ENCODE peak calls at places on chromosomes 4 and X, in five cellular contexts. J is central memory CD8-positive, alpha-beta T cell; M is naive thymus-derived CD4-positive, alpha-beta T cell; Z is CD8-positive, alpha-beta memory T cell; Q is NCI-H524. C is an unnamed sample.

GRCh38 chrX:41086627-41086932 is 1.3 kb downstream of the USP9X start:
- DNase-seq in M (no peak), Q (no peak), J (no peak), Z (no peak), C (no peak)

GRCh38 chr4:5996641-5997040 is 21.6 kb downstream of the C4orf50 start:
- DNase-seq in Z (no peak), M (no peak), Q (no peak), J (no peak), C (no peak)

GRCh38 chrX:640641-641040 is 10.1 kb downstream of the SHOX start:
- DNase-seq in Z (no peak), J (no peak), Q (no peak), M (no peak), C (no peak)

GRCh38 chr4:118816538-118817177 is 19.3 kb downstream of the SEC24D start:
- DNase-seq in J (no peak), Z (no peak), Q (no peak), M (no peak), C (no peak)

GRCh38 chr4:8528713-8529112 is 51.5 kb upstream of the GPR78 start:
- DNase-seq in Q (no peak), M (no peak), Z (no peak), J (no peak), C (no peak)

GRCh38 chr4:174611792-174612191 is 89.5 kb upstream of the HPGD start:
- DNase-seq in J (no peak), Z (no peak), M (no peak), Q (no peak), C (no peak)

GRCh38 chr4:12674184-12674583 is 810.0 kb downstream of the RAB28 start:
- DNase-seq in J (no peak), Z (no peak), Q (no peak), M (no peak), C (no peak)

GRCh38 chrX:10175317-10175871 is 18.6 kb downstream of the CLCN4 start:
- DNase-seq in Z (no peak), Q (no peak), J (no peak), M (no peak), C (no peak)

GRCh38 chr4:75135068-75135825 is 202.3 kb downstream of the PARM1 start:
- DNase-seq in M (no peak), Q (no peak), Z (no peak), J (no peak), C (no peak)

GRCh38 chr4:107213410-107213809 is 177.3 kb upstream of the DKK2 start:
- DNase-seq in M (no peak), J (no peak), Z (no peak), Q (peak; percentile 79), C (no peak)

GRCh38 chr4:73309211-73309610 is 50.6 kb upstream of the ANKRD17 start:
- DNase-seq in J (no peak), M (no peak), Q (no peak), Z (no peak), C (no peak)

GRCh38 chr4:173057442-173057841 is 111.2 kb upstream of the GALNT7 start:
- DNase-seq in M (no peak), Z (no peak), Q (no peak), J (no peak), C (no peak)

GRCh38 chr4:167290684-167291083 is 56.4 kb upstream of the SPOCK3 start:
- DNase-seq in M (no peak), Z (no peak), J (no peak), Q (peak; percentile 17), C (no peak)

GRCh38 chr4:40199999-40200880 is 3.4 kb downstream of the RHOH start:
- DNase-seq in Q (no peak), M (peak; percentile 69), Z (peak; percentile 38), J (peak; percentile 61), C (no peak)

GRCh38 chr4:145899886-145900466 is 38.6 kb downstream of the ZNF827 start:
- DNase-seq in M (no peak), J (no peak), Z (no peak), Q (no peak), C (no peak)

GRCh38 chrX:130772313-130773140 is 130.5 kb downstream of the ENOX2 start:
- DNase-seq in M (no peak), J (no peak), Q (peak; percentile 25), Z (no peak), C (no peak)

GRCh38 chrX:2572740-2573139 is 72.0 kb upstream of the DHRSX start:
- DNase-seq in Z (no peak), Q (no peak), J (no peak), M (no peak), C (no peak)